ENCODE peak calls at places on chromosomes 13 and 19, in seven cellular contexts. E, M, S, Y, J, K and P are unnamed samples.

GRCh38 chr19:39277598-39277997 is 9.4 kb downstream of the IFNL2 start:
- DNase-seq in E (no peak), J (no peak), K (peak; percentile 61), M (peak; percentile 22), Y (no peak), S (no peak), P (no peak)

GRCh38 chr13:39144941-39145533 is 106.8 kb downstream of the NHLRC3 start:
- DNase-seq in S (peak; percentile 7), K (peak; percentile 52), Y (no peak), J (no peak), E (no peak), M (peak; percentile 83), P (peak; percentile 77)

GRCh38 chr13:51848674-51849073 is 3.7 kb upstream of the TMEM272 start:
- DNase-seq in E (no peak), S (no peak), M (peak; percentile 7), J (no peak), Y (no peak), K (no peak), P (no peak)

GRCh38 chr13:111404746-111405145 is 84.3 kb downstream of the TEX29 start:
- DNase-seq in Y (no peak), S (no peak), E (no peak), J (no peak), K (no peak), M (no peak), P (no peak)

GRCh38 chr19:49669511-49669910 is 3.8 kb downstream of the BCL2L12 start:
- DNase-seq in M (no peak), K (no peak), Y (no peak), E (no peak), S (no peak), J (no peak), P (no peak)

GRCh38 chr19:3114811-3115210 is 20.6 kb downstream of the GNA11 start:
- DNase-seq in S (no peak), E (no peak), J (no peak), K (no peak), M (no peak), Y (no peak), P (no peak)

GRCh38 chr19:35461050-35461449 is 13.0 kb downstream of the FFAR2 start:
- DNase-seq in S (no peak), Y (no peak), J (no peak), K (no peak), E (no peak), M (no peak), P (no peak)

GRCh38 chr13:109113427-109113826 is 484.0 kb downstream of the MYO16 start:
- DNase-seq in S (no peak), Y (no peak), M (no peak), K (no peak), J (no peak), E (no peak), P (no peak)

GRCh38 chr19:29379257-29379986 is 146.4 kb upstream of the VSTM2B start:
- DNase-seq in Y (no peak), S (no peak), E (no peak), K (no peak), J (peak; percentile 32), M (no peak), P (peak; percentile 35)

GRCh38 chr13:108962652-108963051 is 333.2 kb downstream of the MYO16 start:
- DNase-seq in J (no peak), K (peak; percentile 22), E (no peak), M (peak; percentile 45), S (no peak), Y (no peak), P (no peak)

GRCh38 chr19:35913589-35913988 is 5.5 kb upstream of the TYROBP start:
- DNase-seq in Y (no peak), S (no peak), M (no peak), J (no peak), K (no peak), E (no peak), P (no peak)

GRCh38 chr13:112893570-112894422 is 75.2 kb upstream of the MCF2L start:
- DNase-seq in J (no peak), E (no peak), K (no peak), S (no peak), Y (no peak), M (peak; percentile 22), P (no peak)

GRCh38 chr19:18715416-18715815 is 31.9 kb downstream of the CRTC1 start:
- DNase-seq in E (no peak), K (no peak), J (no peak), Y (no peak), M (no peak), S (no peak), P (no peak)

GRCh38 chr19:3210347-3211017 is 14.0 kb upstream of the CELF5 start:
- DNase-seq in E (no peak), M (peak; percentile 39), S (no peak), J (peak; percentile 80), K (peak; percentile 35), Y (no peak), P (no peak)

GRCh38 chr19:58098682-58098998 is 609 bp upstream of the ZSCAN18 start:
- DNase-seq in K (no peak), M (no peak), S (no peak), Y (no peak), E (no peak), J (no peak), P (no peak)

DNA sequence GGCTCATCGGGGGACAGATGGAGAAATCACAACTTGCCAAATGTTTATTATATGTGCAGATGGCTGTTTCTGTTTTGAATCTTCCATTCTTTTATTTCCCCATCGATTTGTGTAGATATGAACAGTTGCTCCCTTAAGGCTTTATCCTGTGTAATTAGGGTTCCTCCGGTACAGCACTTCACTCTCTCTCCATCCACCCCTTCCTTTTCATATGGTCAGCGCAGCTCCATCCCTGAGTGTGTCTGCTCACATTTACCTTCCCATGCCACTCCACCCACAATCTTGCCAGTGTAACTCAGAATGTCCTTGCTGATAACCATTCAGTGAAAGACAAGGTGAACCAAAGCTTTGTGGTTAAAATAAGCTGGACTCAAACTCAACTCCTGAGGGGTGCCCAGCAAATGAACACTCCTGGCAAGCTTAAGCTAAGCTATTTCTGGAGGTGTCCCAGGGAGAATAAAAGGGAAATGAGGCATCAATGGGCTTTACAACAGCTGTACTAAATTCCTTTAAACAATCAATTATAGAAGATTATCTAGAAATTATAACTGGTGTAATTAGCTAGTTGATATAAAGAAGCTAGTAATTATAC is 51.3 kb downstream of the TBC1D4 start:
- DNase-seq in J (no peak), S (no peak), Y (no peak), M (no peak), K (no peak), E (no peak), P (no peak)
- H3K4me3 ChIP-seq in J (no peak overlapping the region), S (no peak overlapping the region), Y (no peak overlapping the region), M (no peak overlapping the region), K (no peak overlapping the region), E (no peak overlapping the region), P (no peak overlapping the region)

DNA sequence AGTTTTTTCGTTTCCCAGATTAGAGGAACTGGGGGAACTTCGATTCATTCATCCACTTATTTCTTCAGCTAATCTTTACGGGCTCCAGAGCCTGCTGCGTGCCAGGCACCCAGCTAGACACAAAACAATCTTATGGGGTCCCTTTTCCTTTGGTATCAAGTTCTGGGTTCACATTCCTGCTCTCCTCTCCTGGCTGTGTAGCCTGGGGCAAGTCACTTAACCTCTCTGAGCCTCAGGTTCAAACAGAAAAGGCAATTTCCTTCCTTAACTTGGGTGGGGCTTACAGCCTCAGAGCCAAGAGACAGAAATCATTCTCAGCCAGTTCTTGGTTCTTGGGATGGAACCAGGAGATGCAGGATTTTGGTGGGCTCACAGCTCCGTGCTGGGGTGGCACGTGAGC is 5.9 kb downstream of the SHD start:
- DNase-seq in M (no peak), S (no peak), Y (no peak), J (no peak), K (no peak), E (no peak), P (no peak)
- H3K4me3 ChIP-seq in M (no peak overlapping the region), S (no peak overlapping the region), Y (no peak overlapping the region), J (no peak overlapping the region), K (peak overlapping the region; percentile 17), E (no peak overlapping the region), P (no peak overlapping the region)

DNA sequence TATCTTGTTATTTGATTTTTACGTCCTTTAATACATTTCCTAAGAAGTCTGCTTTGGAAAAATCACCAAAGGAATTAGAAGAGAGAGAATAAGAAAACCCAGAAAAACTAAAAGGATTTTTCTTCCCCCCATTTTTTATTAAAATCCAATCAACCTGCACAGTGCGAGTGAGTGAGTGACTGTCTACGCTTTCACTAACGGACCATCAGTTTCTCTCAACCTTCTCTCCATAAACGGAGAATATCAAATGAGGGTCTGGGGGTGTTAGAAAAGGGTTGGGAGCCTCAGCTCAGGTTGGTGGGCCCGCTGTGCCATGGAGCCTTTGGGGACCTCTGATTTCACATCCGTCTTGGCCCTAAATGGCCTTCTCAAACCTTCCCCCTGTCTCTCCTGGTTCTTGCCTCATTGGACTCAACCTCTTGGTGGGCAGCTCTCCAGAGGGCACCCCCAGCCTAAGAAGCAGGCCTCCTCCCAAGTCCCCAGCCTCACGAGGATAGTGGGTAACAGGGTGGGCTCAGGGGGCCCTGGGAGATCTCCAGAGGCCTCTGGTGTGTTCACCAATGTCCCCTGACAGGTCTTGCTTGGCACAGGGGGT is 764 bp upstream of the LRP3 start:
- DNase-seq in E (no peak), J (no peak), S (no peak), Y (peak; percentile 88), M (no peak), K (no peak), P (no peak)
- H3K4me3 ChIP-seq in E (peak overlapping the region; percentile 70), J (no peak overlapping the region), S (no peak overlapping the region), Y (peak overlapping the region; percentile 80), M (no peak overlapping the region), K (peak overlapping the region; percentile 69), P (peak overlapping the region; percentile 91)

GRCh38 chr13:40927929-40928328 is 91.2 kb downstream of the ELF1 start:
- DNase-seq in M (no peak), J (no peak), E (no peak), S (no peak), Y (no peak), K (no peak), P (no peak)

GRCh38 chr13:40920826-40921225 is 98.3 kb downstream of the ELF1 start:
- DNase-seq in K (no peak), M (peak; percentile 23), S (no peak), Y (no peak), J (no peak), E (no peak), P (no peak)

DNA sequence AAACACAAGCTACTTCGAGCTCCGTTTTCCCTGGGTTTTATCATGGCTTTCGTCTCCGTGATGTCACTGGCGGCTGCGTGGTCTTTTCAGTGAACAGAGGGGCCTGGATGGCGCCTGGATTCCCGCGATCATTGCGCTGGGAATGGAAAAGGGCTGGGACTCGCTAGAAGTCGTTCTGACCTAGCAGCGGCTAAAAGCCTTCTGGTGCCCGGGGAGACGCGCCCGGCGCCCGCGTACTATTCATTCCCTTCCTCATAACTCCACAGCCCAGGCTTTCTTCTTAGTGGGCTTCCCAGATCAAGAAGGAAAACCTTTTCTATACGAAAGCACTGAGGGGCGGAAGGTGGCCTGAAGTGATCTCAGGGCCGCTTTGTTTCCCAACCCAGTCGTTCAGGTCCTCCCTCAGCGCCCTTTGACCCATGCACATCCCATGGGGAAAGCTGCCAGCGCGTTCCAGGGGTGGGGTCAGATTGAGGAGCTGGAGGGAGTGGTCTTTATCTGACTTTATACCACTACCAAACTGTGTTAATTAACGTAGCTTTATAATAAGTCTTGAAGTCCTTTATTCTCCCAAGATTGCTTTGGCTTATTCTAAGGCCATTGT is 96.6 kb downstream of the ELF1 start:
- DNase-seq in Y (no peak), S (no peak), K (no peak), E (no peak), J (no peak), M (no peak), P (no peak)
- H3K4me3 ChIP-seq in Y (no peak overlapping the region), S (no peak overlapping the region), K (no peak overlapping the region), E (no peak overlapping the region), J (no peak overlapping the region), M (no peak overlapping the region), P (no peak overlapping the region)

GRCh38 chr13:29791508-29791907 is 58.9 kb downstream of the UBL3 start:
- DNase-seq in K (no peak), J (no peak), E (no peak), S (no peak), M (no peak), Y (no peak), P (no peak)
- H3K4me3 ChIP-seq in K (no peak overlapping the region), J (no peak overlapping the region), E (no peak overlapping the region), S (no peak overlapping the region), M (no peak overlapping the region), Y (no peak overlapping the region), P (no peak overlapping the region)